ENCODE peak calls at places on chromosomes 3 and 15, in four cellular contexts. L is A549, Y is AG09309, J is lower leg skin. Q is an unnamed sample.
A peak's percentile ranks its signal among the peaks of the same experiment; 100 is the strongest.

GRCh38 chr3:104102386-104102785 is 1264.3 kb upstream of the ALCAM start:
- DNase-seq in L (peak; percentile 51), Y (peak; percentile 4), J (no peak), Q (no peak)

GRCh38 chr15:73388256-73388781 is 19.6 kb upstream of the HCN4 start:
- DNase-seq in J (no peak), Y (peak; percentile 21), L (peak; percentile 75), Q (no peak)

GRCh38 chr3:188916934-188917391 is 254.8 kb upstream of the TPRG1 start:
- DNase-seq in Y (no peak), L (no peak), J (no peak), Q (no peak)

GRCh38 chr15:90055182-90055581 is 47.1 kb downstream of the IDH2 start:
- DNase-seq in L (no peak), Y (no peak), J (no peak), Q (no peak)

GRCh38 chr15:73809728-73810501 is 56.8 kb upstream of the INSYN1 start:
- DNase-seq in L (peak; percentile 21), Y (no peak), J (no peak), Q (no peak)

GRCh38 chr3:197858598-197858997 is 67.5 kb downstream of the LRCH3 start:
- DNase-seq in J (no peak), Y (no peak), L (no peak), Q (no peak)

GRCh38 chr15:38072507-38073277 is 138.3 kb downstream of the TMCO5A start:
- DNase-seq in Y (no peak), L (peak; percentile 81), J (peak; percentile 49), Q (no peak)

GRCh38 chr15:41950505-41950904 is 21.9 kb downstream of the EHD4 start:
- DNase-seq in Y (no peak), J (peak; percentile 81), L (no peak), Q (no peak)

GRCh38 chr3:44105571-44105970 is 136.1 kb upstream of the TOPAZ1 start:
- DNase-seq in Y (no peak), J (no peak), L (no peak), Q (no peak)

GRCh38 chr3:15989419-15989818 is 185.1 kb upstream of the GALNT15 start:
- DNase-seq in L (no peak), Y (no peak), J (no peak), Q (no peak)

GRCh38 chr3:168493412-168494205 is 397.9 kb upstream of the GOLIM4 start:
- DNase-seq in L (no peak), J (no peak), Y (no peak), Q (no peak)

GRCh38 chr3:174162550-174162949 is 696.6 kb upstream of the NAALADL2 start:
- DNase-seq in L (no peak), J (no peak), Y (peak; percentile 13), Q (no peak)

GRCh38 chr15:47801522-47801921 is 84.2 kb downstream of the SEMA6D start:
- DNase-seq in J (peak; percentile 71), L (no peak), Y (no peak), Q (no peak)

GRCh38 chr3:193963808-193964516 is 172.0 kb upstream of the HES1 start:
- DNase-seq in J (no peak), L (no peak), Y (no peak), Q (no peak)

GRCh38 chr3:89246326-89246725 is 138.9 kb downstream of the EPHA3 start:
- DNase-seq in J (no peak), L (no peak), Y (no peak), Q (no peak)

GRCh38 chr15:39193611-39194010 is 387.3 kb upstream of the THBS1 start:
- DNase-seq in J (no peak), Y (no peak), L (peak; percentile 12), Q (no peak)

GRCh38 chr3:197212290-197212689 is 86.1 kb downstream of the DLG1 start:
- DNase-seq in L (no peak), Y (no peak), J (no peak), Q (no peak)

GRCh38 chr15:64622410-64623260 is 152.8 kb downstream of the RBPMS2 start:
- DNase-seq in Y (no peak), J (no peak), L (no peak), Q (no peak)

GRCh38 chr3:56987238-56987932 is 73.1 kb upstream of the SPATA12 start:
- DNase-seq in L (no peak), J (no peak), Y (no peak), Q (no peak)

GRCh38 chr15:91849749-91850161 is 3.8 kb upstream of the SLCO3A1 start:
- DNase-seq in Y (peak; percentile 13), J (no peak), L (peak; percentile 70), Q (no peak)

GRCh38 chr3:52851348-52851747 is 16.5 kb upstream of the MUSTN1 start:
- DNase-seq in Y (no peak), J (no peak), L (peak; percentile 62), Q (peak; percentile 58)

GRCh38 chr3:194588741-194589140 is 44.5 kb downstream of the TMEM44 start:
- DNase-seq in J (no peak), Y (peak; percentile 20), L (no peak), Q (no peak)

GRCh38 chr3:169998668-169999131 is 32.1 kb downstream of the SEC62 start:
- DNase-seq in J (no peak), L (peak; percentile 58), Y (peak; percentile 39), Q (no peak)

GRCh38 chr15:92884459-92884812 is 15.7 kb upstream of the CHD2 start:
- DNase-seq in Y (no peak), L (no peak), J (no peak), Q (no peak)

GRCh38 chr3:161510510-161511260 is 14.1 kb downstream of the OTOL1 start:
- DNase-seq in Y (no peak), L (no peak), J (no peak), Q (no peak)

GRCh38 chr15:64740361-64741170 is 34.8 kb downstream of the RBPMS2 start:
- DNase-seq in J (no peak), L (peak; percentile 64), Y (no peak), Q (no peak)

GRCh38 chr3:138960417-138960852 is 13.4 kb downstream of the FOXL2NB start:
- DNase-seq in L (no peak), Y (no peak), J (no peak), Q (no peak)

GRCh38 chr3:64123931-64124330 is 100.6 kb upstream of the PSMD6 start:
- DNase-seq in L (no peak), Y (no peak), J (no peak), Q (no peak)

GRCh38 chr3:48896991-48897390 is 1.7 kb downstream of the SLC25A20 start:
- DNase-seq in Y (no peak), L (no peak), J (no peak), Q (no peak)

GRCh38 chr3:62101488-62101887 is 271.9 kb downstream of the FEZF2 start:
- DNase-seq in Y (no peak), L (no peak), J (peak; percentile 34), Q (peak; percentile 27)

GRCh38 chr3:13487403-13487802 is 7.3 kb downstream of the HDAC11 start:
- DNase-seq in Y (no peak), L (no peak), J (no peak), Q (no peak)

GRCh38 chr3:13482106-13482690 is 2.1 kb downstream of the HDAC11 start:
- DNase-seq in L (no peak), Y (no peak), J (no peak), Q (no peak)

GRCh38 chr3:13483286-13483685 is 3.2 kb downstream of the HDAC11 start:
- DNase-seq in J (no peak), L (no peak), Y (no peak), Q (no peak)

GRCh38 chr3:13483988-13484695 is 4.0 kb downstream of the HDAC11 start:
- DNase-seq in J (no peak), L (no peak), Y (no peak), Q (no peak)

GRCh38 chr3:13484861-13485590 is 4.9 kb downstream of the HDAC11 start:
- DNase-seq in J (no peak), L (peak; percentile 60), Y (no peak), Q (peak; percentile 91)
- H3K4me3 ChIP-seq in J (no peak overlapping the region), L (no peak overlapping the region), Y (no peak overlapping the region), Q (no peak overlapping the region)

DNA sequence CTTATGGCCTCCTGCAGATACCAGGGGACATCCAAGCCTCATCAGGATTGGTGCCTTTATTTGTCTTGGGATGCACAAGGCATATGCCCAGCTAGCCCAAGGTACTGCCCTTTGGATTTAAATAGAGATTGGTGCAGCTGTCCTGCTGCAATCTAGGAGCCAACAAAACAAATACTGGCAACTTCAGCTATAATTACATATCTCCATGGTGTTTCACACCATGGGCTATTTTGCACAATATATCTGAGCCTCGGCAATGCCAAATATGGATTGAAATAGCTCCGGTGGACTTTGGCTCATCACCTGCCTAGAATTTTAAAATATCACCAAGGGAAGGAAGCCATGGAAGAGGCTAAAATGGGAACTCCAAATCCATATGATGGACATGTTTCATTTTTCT is 367.8 kb upstream of the UMPS start:
- DNase-seq in Y (no peak), J (no peak), L (no peak), Q (no peak)
- H3K4me3 ChIP-seq in Y (no peak overlapping the region), J (no peak overlapping the region), L (no peak overlapping the region), Q (no peak overlapping the region)

GRCh38 chr15:98728107-98728810 is 79.9 kb downstream of the IGF1R start:
- DNase-seq in J (no peak), L (peak; percentile 22), Y (no peak), Q (no peak)
- H3K4me3 ChIP-seq in J (no peak overlapping the region), L (no peak overlapping the region), Y (no peak overlapping the region), Q (no peak overlapping the region)

GRCh38 chr3:136177876-136178275 is 18.3 kb downstream of the MSL2 start:
- DNase-seq in J (no peak), Y (no peak), L (no peak), Q (no peak)
- H3K4me3 ChIP-seq in J (no peak overlapping the region), Y (no peak overlapping the region), L (no peak overlapping the region), Q (no peak overlapping the region)

GRCh38 chr15:68114356-68114755 is 60.2 kb downstream of the PIAS1 start:
- DNase-seq in L (no peak), Y (no peak), J (no peak), Q (no peak)

GRCh38 chr15:68113751-68114150 is 59.6 kb downstream of the PIAS1 start:
- DNase-seq in L (no peak), Y (no peak), J (no peak), Q (no peak)

GRCh38 chr15:68113273-68113672 is 59.2 kb downstream of the PIAS1 start:
- DNase-seq in L (no peak), J (no peak), Y (peak; percentile 0), Q (no peak)

GRCh38 chr15:68112711-68113110 is 58.6 kb downstream of the PIAS1 start:
- DNase-seq in L (no peak), J (no peak), Y (peak; percentile 1), Q (no peak)

GRCh38 chr15:68114840-68115239 is 60.7 kb downstream of the PIAS1 start:
- DNase-seq in Y (no peak), L (no peak), J (no peak), Q (no peak)
- H3K4me3 ChIP-seq in Y (no peak overlapping the region), L (peak overlapping the region; percentile 27), J (no peak overlapping the region), Q (peak overlapping the region; percentile 8)

GRCh38 chr15:51982013-51982769 is 10.6 kb upstream of the LEO1 start:
- DNase-seq in Y (peak; percentile 81), J (no peak), L (peak; percentile 89), Q (no peak)
- H3K4me3 ChIP-seq in Y (peak overlapping the region; percentile 11), J (no peak overlapping the region), L (peak overlapping the region; percentile 25), Q (peak overlapping the region; percentile 26)

GRCh38 chr15:81337713-81338157 is 13.8 kb upstream of the STARD5 start:
- DNase-seq in Y (no peak), L (no peak), J (no peak), Q (no peak)

GRCh38 chr15:81338422-81339007 is 14.6 kb upstream of the STARD5 start:
- DNase-seq in L (peak; percentile 23), Y (peak; percentile 91), J (peak; percentile 66), Q (peak; percentile 32)

GRCh38 chr15:81335631-81336030 is 11.7 kb upstream of the STARD5 start:
- DNase-seq in J (no peak), Y (no peak), L (no peak), Q (no peak)

GRCh38 chr15:81336568-81336967 is 12.6 kb upstream of the STARD5 start:
- DNase-seq in J (no peak), Y (no peak), L (peak; percentile 36), Q (no peak)

GRCh38 chr15:81337241-81337640 is 13.3 kb upstream of the STARD5 start:
- DNase-seq in L (no peak), Y (no peak), J (no peak), Q (no peak)
- H3K4me3 ChIP-seq in L (no peak overlapping the region), Y (no peak overlapping the region), J (no peak overlapping the region), Q (no peak overlapping the region)

Q was measured in gastrocnemius medialis.